ENCODE peak calls at places on chromosomes 12 and 14, in nine cellular contexts. One of them, this sample, is unnamed. For H3K36me3, the result is how much of the 10 kb centered on the place peaks cover.

GRCh38 chr14:29235991-29236390 is 469.4 kb downstream of the FOXG1 start:
- DNase-seq in transverse colon: no peak
- DNase-seq in colonic mucosa: no peak
- DNase-seq in brain microvascular endothelial cell: no peak
- DNase-seq in fibroblast of lung: peak
- DNase-seq in A673: no peak
- DNase-seq in right atrium auricular region: no peak
- DNase-seq in Peyer's patch: no peak
- DNase-seq in PC-3: no peak
- DNase-seq in this sample: no peak

GRCh38 chr12:48936379-48936979 is 11.2 kb upstream of the FKBP11 start:
- DNase-seq in right atrium auricular region: peak
- DNase-seq in fibroblast of lung: peak
- DNase-seq in A673: peak
- DNase-seq in PC-3: peak
- DNase-seq in colonic mucosa: peak
- DNase-seq in transverse colon: peak
- DNase-seq in brain microvascular endothelial cell: peak
- DNase-seq in Peyer's patch: peak
- DNase-seq in this sample: peak

GRCh38 chr14:94115068-94115591 is 4.6 kb downstream of the IFI27 start:
- DNase-seq in brain microvascular endothelial cell: no peak
- DNase-seq in Peyer's patch: no peak
- DNase-seq in A673: no peak
- DNase-seq in PC-3: no peak
- DNase-seq in colonic mucosa: peak
- DNase-seq in fibroblast of lung: no peak
- DNase-seq in right atrium auricular region: no peak
- DNase-seq in transverse colon: peak
- DNase-seq in this sample: no peak

GRCh38 chr14:72528059-72528950 is 365.6 kb downstream of the DPF3 start:
- DNase-seq in brain microvascular endothelial cell: peak
- DNase-seq in colonic mucosa: no peak
- DNase-seq in right atrium auricular region: no peak
- DNase-seq in A673: no peak
- DNase-seq in Peyer's patch: no peak
- DNase-seq in fibroblast of lung: peak
- DNase-seq in PC-3: peak
- DNase-seq in transverse colon: no peak
- DNase-seq in this sample: no peak

GRCh38 chr14:71720978-71721624 is 211.1 kb upstream of the RGS6 start:
- DNase-seq in Peyer's patch: no peak
- DNase-seq in A673: peak
- DNase-seq in transverse colon: peak
- DNase-seq in colonic mucosa: peak
- DNase-seq in PC-3: peak
- DNase-seq in right atrium auricular region: no peak
- DNase-seq in fibroblast of lung: peak
- DNase-seq in brain microvascular endothelial cell: peak
- DNase-seq in this sample: peak

GRCh38 chr14:51783765-51784164 is 76.6 kb upstream of the GNG2 start:
- DNase-seq in transverse colon: no peak
- DNase-seq in fibroblast of lung: peak
- DNase-seq in A673: no peak
- DNase-seq in colonic mucosa: no peak
- DNase-seq in right atrium auricular region: no peak
- DNase-seq in PC-3: peak
- DNase-seq in Peyer's patch: no peak
- DNase-seq in brain microvascular endothelial cell: peak
- DNase-seq in this sample: no peak

GRCh38 chr12:105113094-105113493 is 5.6 kb downstream of the WASHC4 start:
- DNase-seq in right atrium auricular region: no peak
- DNase-seq in Peyer's patch: no peak
- DNase-seq in A673: no peak
- DNase-seq in fibroblast of lung: no peak
- DNase-seq in PC-3: no peak
- DNase-seq in transverse colon: no peak
- DNase-seq in brain microvascular endothelial cell: no peak
- DNase-seq in colonic mucosa: no peak
- DNase-seq in this sample: no peak

GRCh38 chr12:96075560-96075959 is 40.2 kb upstream of the LTA4H start:
- DNase-seq in transverse colon: no peak
- DNase-seq in Peyer's patch: no peak
- DNase-seq in A673: no peak
- DNase-seq in PC-3: no peak
- DNase-seq in colonic mucosa: no peak
- DNase-seq in right atrium auricular region: no peak
- DNase-seq in fibroblast of lung: no peak
- DNase-seq in brain microvascular endothelial cell: no peak
- DNase-seq in this sample: no peak

GRCh38 chr14:21525995-21526671 is at the start of gene SALL2:
- DNase-seq in fibroblast of lung: peak
- DNase-seq in brain microvascular endothelial cell: peak
- DNase-seq in right atrium auricular region: peak
- DNase-seq in PC-3: peak
- DNase-seq in colonic mucosa: peak
- DNase-seq in transverse colon: peak
- DNase-seq in A673: peak
- DNase-seq in Peyer's patch: peak
- DNase-seq in this sample: peak

GRCh38 chr12:94535614-94535932 is 75.9 kb upstream of the CEP83 start:
- DNase-seq in fibroblast of lung: no peak
- DNase-seq in A673: peak
- DNase-seq in PC-3: no peak
- DNase-seq in Peyer's patch: no peak
- DNase-seq in colonic mucosa: no peak
- DNase-seq in brain microvascular endothelial cell: no peak
- DNase-seq in transverse colon: no peak
- DNase-seq in right atrium auricular region: no peak
- DNase-seq in this sample: no peak

GRCh38 chr12:75337905-75338304 is 3.4 kb downstream of the GLIPR1L1 start:
- DNase-seq in brain microvascular endothelial cell: no peak
- DNase-seq in fibroblast of lung: no peak
- DNase-seq in A673: no peak
- DNase-seq in right atrium auricular region: no peak
- DNase-seq in transverse colon: no peak
- DNase-seq in PC-3: no peak
- DNase-seq in Peyer's patch: no peak
- DNase-seq in colonic mucosa: no peak
- DNase-seq in this sample: no peak

GRCh38 chr12:79933580-79934264 is 1.2 kb downstream of the PPP1R12A start:
- DNase-seq in colonic mucosa: peak
- DNase-seq in transverse colon: peak
- DNase-seq in A673: peak
- DNase-seq in Peyer's patch: peak
- DNase-seq in right atrium auricular region: no peak
- DNase-seq in brain microvascular endothelial cell: peak
- DNase-seq in PC-3: peak
- DNase-seq in fibroblast of lung: peak
- DNase-seq in this sample: no peak

GRCh38 chr12:68803948-68804653 is 3.9 kb upstream of the MDM2 start:
- DNase-seq in PC-3: no peak
- DNase-seq in fibroblast of lung: no peak
- DNase-seq in brain microvascular endothelial cell: no peak
- DNase-seq in A673: no peak
- DNase-seq in transverse colon: no peak
- DNase-seq in colonic mucosa: no peak
- DNase-seq in Peyer's patch: no peak
- DNase-seq in right atrium auricular region: no peak
- DNase-seq in this sample: no peak

GRCh38 chr12:91786490-91787272 is 359.0 kb downstream of the BTG1 start:
- DNase-seq in colonic mucosa: no peak
- DNase-seq in brain microvascular endothelial cell: no peak
- DNase-seq in transverse colon: no peak
- DNase-seq in right atrium auricular region: no peak
- DNase-seq in A673: no peak
- DNase-seq in PC-3: no peak
- DNase-seq in Peyer's patch: no peak
- DNase-seq in fibroblast of lung: no peak
- DNase-seq in this sample: no peak

GRCh38 chr12:39329015-39329414 is 113.9 kb downstream of the KIF21A start:
- DNase-seq in fibroblast of lung: peak
- DNase-seq in brain microvascular endothelial cell: peak
- DNase-seq in Peyer's patch: no peak
- DNase-seq in A673: peak
- DNase-seq in transverse colon: no peak
- DNase-seq in PC-3: peak
- DNase-seq in right atrium auricular region: no peak
- DNase-seq in colonic mucosa: no peak
- DNase-seq in this sample: no peak

GRCh38 chr14:54173782-54174181 is 217.2 kb upstream of the BMP4 start:
- DNase-seq in fibroblast of lung: peak
- DNase-seq in transverse colon: no peak
- DNase-seq in Peyer's patch: no peak
- DNase-seq in A673: no peak
- DNase-seq in PC-3: peak
- DNase-seq in colonic mucosa: no peak
- DNase-seq in brain microvascular endothelial cell: no peak
- DNase-seq in right atrium auricular region: no peak
- DNase-seq in this sample: peak

GRCh38 chr14:53055003-53055402 is 98.1 kb downstream of the DDHD1 start:
- DNase-seq in Peyer's patch: no peak
- DNase-seq in right atrium auricular region: no peak
- DNase-seq in fibroblast of lung: peak
- DNase-seq in A673: peak
- DNase-seq in brain microvascular endothelial cell: peak
- DNase-seq in colonic mucosa: no peak
- DNase-seq in transverse colon: no peak
- DNase-seq in PC-3: peak
- DNase-seq in this sample: peak

GRCh38 chr12:52836042-52836466 is 1.9 kb upstream of the KRT79 start:
- DNase-seq in Peyer's patch: no peak
- DNase-seq in PC-3: peak
- DNase-seq in right atrium auricular region: no peak
- DNase-seq in fibroblast of lung: peak
- DNase-seq in transverse colon: no peak
- DNase-seq in colonic mucosa: no peak
- DNase-seq in A673: no peak
- DNase-seq in brain microvascular endothelial cell: peak
- DNase-seq in this sample: no peak

DNA sequence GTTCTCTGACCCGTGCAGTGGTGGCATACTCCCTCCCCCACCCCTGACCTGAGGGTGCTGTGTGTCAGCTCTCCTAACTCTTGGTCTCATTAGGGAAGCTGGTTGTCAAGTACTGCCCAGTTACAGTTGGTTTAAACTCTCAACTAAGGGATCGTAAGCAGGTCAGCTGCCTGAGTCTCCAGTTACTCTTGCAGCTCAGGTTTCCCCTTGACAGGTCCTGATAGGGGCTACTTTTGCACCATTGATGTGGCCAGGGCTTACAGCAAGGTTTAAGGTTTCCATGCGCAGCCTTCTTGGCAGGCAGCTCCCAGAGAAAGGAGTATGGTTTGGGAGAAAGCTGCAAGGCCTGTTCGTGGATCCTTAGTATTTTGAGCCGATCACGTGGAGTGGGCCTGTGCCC is 74.5 kb downstream of the ETV6 start:
- DNase-seq in colonic mucosa: no peak
- DNase-seq in brain microvascular endothelial cell: no peak
- DNase-seq in right atrium auricular region: no peak
- DNase-seq in transverse colon: no peak
- DNase-seq in fibroblast of lung: peak
- DNase-seq in A673: no peak
- DNase-seq in PC-3: no peak
- DNase-seq in Peyer's patch: no peak
- DNase-seq in this sample: no peak
- TF ChIP-seq CTCF in colonic mucosa: no peak
- TF ChIP-seq CTCF in brain microvascular endothelial cell: no peak
- TF ChIP-seq CTCF in right atrium auricular region: no peak
- TF ChIP-seq CTCF in transverse colon: no peak
- TF ChIP-seq CTCF in fibroblast of lung: no peak
- TF ChIP-seq CTCF in A673: no peak
- TF ChIP-seq CTCF in PC-3: no peak
- TF ChIP-seq CTCF in Peyer's patch: no peak
- TF ChIP-seq CTCF in this sample: no peak

GRCh38 chr12:56713345-56713744 is 11.8 kb downstream of the NACA start:
- DNase-seq in colonic mucosa: no peak
- DNase-seq in A673: no peak
- DNase-seq in PC-3: no peak
- DNase-seq in fibroblast of lung: no peak
- DNase-seq in transverse colon: no peak
- DNase-seq in right atrium auricular region: no peak
- DNase-seq in Peyer's patch: no peak
- DNase-seq in brain microvascular endothelial cell: no peak
- DNase-seq in this sample: no peak
- H3K36me3 ChIP-seq in colonic mucosa: under half
- H3K36me3 ChIP-seq in A673: half or more
- H3K36me3 ChIP-seq in PC-3: half or more
- H3K36me3 ChIP-seq in fibroblast of lung: under half
- H3K36me3 ChIP-seq in transverse colon: under half
- H3K36me3 ChIP-seq in right atrium auricular region: under half
- H3K36me3 ChIP-seq in Peyer's patch: half or more
- H3K36me3 ChIP-seq in brain microvascular endothelial cell: half or more
- H3K36me3 ChIP-seq in this sample: under half

GRCh38 chr12:9240776-9241175 is 32.6 kb upstream of the PZP start:
- DNase-seq in colonic mucosa: no peak
- DNase-seq in A673: no peak
- DNase-seq in brain microvascular endothelial cell: no peak
- DNase-seq in PC-3: no peak
- DNase-seq in Peyer's patch: no peak
- DNase-seq in fibroblast of lung: no peak
- DNase-seq in right atrium auricular region: no peak
- DNase-seq in transverse colon: no peak
- DNase-seq in this sample: no peak
- H3K4me3 ChIP-seq in colonic mucosa: no peak
- H3K4me3 ChIP-seq in A673: no peak
- H3K4me3 ChIP-seq in brain microvascular endothelial cell: no peak
- H3K4me3 ChIP-seq in PC-3: no peak
- H3K4me3 ChIP-seq in Peyer's patch: no peak
- H3K4me3 ChIP-seq in fibroblast of lung: no peak
- H3K4me3 ChIP-seq in right atrium auricular region: peak
- H3K4me3 ChIP-seq in transverse colon: no peak
- H3K4me3 ChIP-seq in this sample: no peak

GRCh38 chr14:68279777-68280233 is 460.2 kb downstream of the RAD51B start:
- DNase-seq in PC-3: no peak
- DNase-seq in Peyer's patch: peak
- DNase-seq in brain microvascular endothelial cell: no peak
- DNase-seq in colonic mucosa: no peak
- DNase-seq in transverse colon: no peak
- DNase-seq in A673: no peak
- DNase-seq in fibroblast of lung: no peak
- DNase-seq in right atrium auricular region: no peak
- DNase-seq in this sample: no peak

GRCh38 chr14:68279437-68279720 is 459.8 kb downstream of the RAD51B start:
- DNase-seq in PC-3: no peak
- DNase-seq in Peyer's patch: no peak
- DNase-seq in colonic mucosa: no peak
- DNase-seq in fibroblast of lung: no peak
- DNase-seq in right atrium auricular region: no peak
- DNase-seq in A673: no peak
- DNase-seq in transverse colon: no peak
- DNase-seq in brain microvascular endothelial cell: no peak
- DNase-seq in this sample: no peak

GRCh38 chr14:68281497-68281896 is 461.9 kb downstream of the RAD51B start:
- DNase-seq in brain microvascular endothelial cell: no peak
- DNase-seq in A673: no peak
- DNase-seq in fibroblast of lung: no peak
- DNase-seq in Peyer's patch: no peak
- DNase-seq in PC-3: no peak
- DNase-seq in colonic mucosa: no peak
- DNase-seq in right atrium auricular region: no peak
- DNase-seq in transverse colon: no peak
- DNase-seq in this sample: no peak

GRCh38 chr14:68282479-68283377 is 463.1 kb downstream of the RAD51B start:
- DNase-seq in A673: no peak
- DNase-seq in right atrium auricular region: no peak
- DNase-seq in transverse colon: no peak
- DNase-seq in fibroblast of lung: no peak
- DNase-seq in brain microvascular endothelial cell: no peak
- DNase-seq in Peyer's patch: peak
- DNase-seq in colonic mucosa: no peak
- DNase-seq in PC-3: no peak
- DNase-seq in this sample: no peak

GRCh38 chr14:68278568-68279436 is 459.2 kb downstream of the RAD51B start:
- DNase-seq in transverse colon: no peak
- DNase-seq in right atrium auricular region: no peak
- DNase-seq in colonic mucosa: no peak
- DNase-seq in fibroblast of lung: peak
- DNase-seq in A673: no peak
- DNase-seq in Peyer's patch: no peak
- DNase-seq in PC-3: peak
- DNase-seq in brain microvascular endothelial cell: peak
- DNase-seq in this sample: peak
- TF ChIP-seq CTCF in transverse colon: no peak
- TF ChIP-seq CTCF in right atrium auricular region: no peak
- TF ChIP-seq CTCF in colonic mucosa: no peak
- TF ChIP-seq CTCF in fibroblast of lung: no peak
- TF ChIP-seq CTCF in A673: no peak
- TF ChIP-seq CTCF in Peyer's patch: no peak
- TF ChIP-seq CTCF in PC-3: no peak
- TF ChIP-seq CTCF in brain microvascular endothelial cell: no peak
- TF ChIP-seq CTCF in this sample: no peak

This sample was measured in hepatocyte.